ENCODE peak calls at places on chromosomes 4 and X, in nine cellular contexts. One of them, this sample, is unnamed.

GRCh38 chr4:101599620-101600019 is 190.9 kb upstream of the BANK1 start:
- DNase-seq in tibial nerve: no peak
- DNase-seq in amniotic epithelial cell: peak
- DNase-seq in nucleus accumbens: no peak
- DNase-seq in HFF-Myc: no peak
- DNase-seq in stimulated activated CD4-positive, alpha-beta T cell treated with anti-CD3 and anti-CD28 coated beads, Interleukin-2, amount 100 ng/mL, for 48 hours: no peak
- DNase-seq in stimulated activated CD8-positive, alpha-beta memory T cell treated with anti-CD3 and anti-CD28 coated beads, Interleukin-4, amount 100 ng/mL, for 48 hours: no peak
- DNase-seq in DMS 273 treated with DMSO at 0.1 percent for 48 hours: no peak
- DNase-seq in stomach: no peak
- DNase-seq in this sample: no peak

GRCh38 chrX:130082244-130083106 is 27.8 kb downstream of the ELF4 start:
- DNase-seq in amniotic epithelial cell: no peak
- DNase-seq in DMS 273 treated with DMSO at 0.1 percent for 48 hours: no peak
- DNase-seq in nucleus accumbens: no peak
- DNase-seq in tibial nerve: no peak
- DNase-seq in stimulated activated CD8-positive, alpha-beta memory T cell treated with anti-CD3 and anti-CD28 coated beads, Interleukin-4, amount 100 ng/mL, for 48 hours: peak
- DNase-seq in stimulated activated CD4-positive, alpha-beta T cell treated with anti-CD3 and anti-CD28 coated beads, Interleukin-2, amount 100 ng/mL, for 48 hours: peak
- DNase-seq in stomach: peak
- DNase-seq in HFF-Myc: no peak
- DNase-seq in this sample: no peak

GRCh38 chr4:12270546-12270945 is 841.9 kb upstream of the HS3ST1 start:
- DNase-seq in stimulated activated CD4-positive, alpha-beta T cell treated with anti-CD3 and anti-CD28 coated beads, Interleukin-2, amount 100 ng/mL, for 48 hours: no peak
- DNase-seq in DMS 273 treated with DMSO at 0.1 percent for 48 hours: no peak
- DNase-seq in amniotic epithelial cell: no peak
- DNase-seq in nucleus accumbens: no peak
- DNase-seq in stomach: no peak
- DNase-seq in tibial nerve: no peak
- DNase-seq in HFF-Myc: no peak
- DNase-seq in stimulated activated CD8-positive, alpha-beta memory T cell treated with anti-CD3 and anti-CD28 coated beads, Interleukin-4, amount 100 ng/mL, for 48 hours: no peak
- DNase-seq in this sample: peak

GRCh38 chr4:140609548-140610425 is 41.0 kb upstream of the UCP1 start:
- DNase-seq in amniotic epithelial cell: peak
- DNase-seq in HFF-Myc: peak
- DNase-seq in stimulated activated CD4-positive, alpha-beta T cell treated with anti-CD3 and anti-CD28 coated beads, Interleukin-2, amount 100 ng/mL, for 48 hours: no peak
- DNase-seq in stomach: no peak
- DNase-seq in stimulated activated CD8-positive, alpha-beta memory T cell treated with anti-CD3 and anti-CD28 coated beads, Interleukin-4, amount 100 ng/mL, for 48 hours: no peak
- DNase-seq in nucleus accumbens: no peak
- DNase-seq in DMS 273 treated with DMSO at 0.1 percent for 48 hours: peak
- DNase-seq in tibial nerve: no peak
- DNase-seq in this sample: peak

GRCh38 chrX:70030242-70030823 is 19.4 kb downstream of the AWAT2 start:
- DNase-seq in stimulated activated CD4-positive, alpha-beta T cell treated with anti-CD3 and anti-CD28 coated beads, Interleukin-2, amount 100 ng/mL, for 48 hours: peak
- DNase-seq in stimulated activated CD8-positive, alpha-beta memory T cell treated with anti-CD3 and anti-CD28 coated beads, Interleukin-4, amount 100 ng/mL, for 48 hours: peak
- DNase-seq in amniotic epithelial cell: peak
- DNase-seq in stomach: peak
- DNase-seq in DMS 273 treated with DMSO at 0.1 percent for 48 hours: peak
- DNase-seq in HFF-Myc: peak
- DNase-seq in tibial nerve: no peak
- DNase-seq in nucleus accumbens: peak
- DNase-seq in this sample: peak

GRCh38 chr4:183797041-183797444 is 108.1 kb upstream of the STOX2 start:
- DNase-seq in amniotic epithelial cell: no peak
- DNase-seq in tibial nerve: no peak
- DNase-seq in stomach: peak
- DNase-seq in HFF-Myc: no peak
- DNase-seq in nucleus accumbens: peak
- DNase-seq in stimulated activated CD8-positive, alpha-beta memory T cell treated with anti-CD3 and anti-CD28 coated beads, Interleukin-4, amount 100 ng/mL, for 48 hours: peak
- DNase-seq in DMS 273 treated with DMSO at 0.1 percent for 48 hours: no peak
- DNase-seq in stimulated activated CD4-positive, alpha-beta T cell treated with anti-CD3 and anti-CD28 coated beads, Interleukin-2, amount 100 ng/mL, for 48 hours: no peak
- DNase-seq in this sample: peak

GRCh38 chrX:45400380-45400779 is 199.7 kb upstream of the DIPK2B start:
- DNase-seq in DMS 273 treated with DMSO at 0.1 percent for 48 hours: no peak
- DNase-seq in nucleus accumbens: no peak
- DNase-seq in tibial nerve: no peak
- DNase-seq in stimulated activated CD4-positive, alpha-beta T cell treated with anti-CD3 and anti-CD28 coated beads, Interleukin-2, amount 100 ng/mL, for 48 hours: no peak
- DNase-seq in stimulated activated CD8-positive, alpha-beta memory T cell treated with anti-CD3 and anti-CD28 coated beads, Interleukin-4, amount 100 ng/mL, for 48 hours: no peak
- DNase-seq in amniotic epithelial cell: peak
- DNase-seq in HFF-Myc: peak
- DNase-seq in stomach: no peak
- DNase-seq in this sample: no peak

GRCh38 chr4:147831452-147832192 is 99.7 kb downstream of the ARHGAP10 start:
- DNase-seq in tibial nerve: peak
- DNase-seq in DMS 273 treated with DMSO at 0.1 percent for 48 hours: no peak
- DNase-seq in stimulated activated CD8-positive, alpha-beta memory T cell treated with anti-CD3 and anti-CD28 coated beads, Interleukin-4, amount 100 ng/mL, for 48 hours: no peak
- DNase-seq in stimulated activated CD4-positive, alpha-beta T cell treated with anti-CD3 and anti-CD28 coated beads, Interleukin-2, amount 100 ng/mL, for 48 hours: no peak
- DNase-seq in nucleus accumbens: no peak
- DNase-seq in amniotic epithelial cell: peak
- DNase-seq in HFF-Myc: peak
- DNase-seq in stomach: no peak
- DNase-seq in this sample: no peak

GRCh38 chr4:52051615-52052474 is 741 bp downstream of the SPATA18 start:
- DNase-seq in DMS 273 treated with DMSO at 0.1 percent for 48 hours: peak
- DNase-seq in HFF-Myc: peak
- DNase-seq in amniotic epithelial cell: peak
- DNase-seq in nucleus accumbens: no peak
- DNase-seq in tibial nerve: peak
- DNase-seq in stomach: peak
- DNase-seq in stimulated activated CD8-positive, alpha-beta memory T cell treated with anti-CD3 and anti-CD28 coated beads, Interleukin-4, amount 100 ng/mL, for 48 hours: peak
- DNase-seq in stimulated activated CD4-positive, alpha-beta T cell treated with anti-CD3 and anti-CD28 coated beads, Interleukin-2, amount 100 ng/mL, for 48 hours: no peak
- DNase-seq in this sample: peak

GRCh38 chrX:119063428-119063827 is 9.4 kb upstream of the CT47C1 start:
- DNase-seq in stimulated activated CD4-positive, alpha-beta T cell treated with anti-CD3 and anti-CD28 coated beads, Interleukin-2, amount 100 ng/mL, for 48 hours: no peak
- DNase-seq in HFF-Myc: no peak
- DNase-seq in stimulated activated CD8-positive, alpha-beta memory T cell treated with anti-CD3 and anti-CD28 coated beads, Interleukin-4, amount 100 ng/mL, for 48 hours: no peak
- DNase-seq in tibial nerve: no peak
- DNase-seq in stomach: no peak
- DNase-seq in DMS 273 treated with DMSO at 0.1 percent for 48 hours: no peak
- DNase-seq in amniotic epithelial cell: no peak
- DNase-seq in nucleus accumbens: no peak
- DNase-seq in this sample: no peak

GRCh38 chrX:329291-329910 is 10.8 kb upstream of the GTPBP6 start:
- DNase-seq in nucleus accumbens: no peak
- DNase-seq in stimulated activated CD8-positive, alpha-beta memory T cell treated with anti-CD3 and anti-CD28 coated beads, Interleukin-4, amount 100 ng/mL, for 48 hours: no peak
- DNase-seq in tibial nerve: no peak
- DNase-seq in stomach: no peak
- DNase-seq in HFF-Myc: no peak
- DNase-seq in stimulated activated CD4-positive, alpha-beta T cell treated with anti-CD3 and anti-CD28 coated beads, Interleukin-2, amount 100 ng/mL, for 48 hours: no peak
- DNase-seq in DMS 273 treated with DMSO at 0.1 percent for 48 hours: no peak
- DNase-seq in amniotic epithelial cell: no peak
- DNase-seq in this sample: no peak

GRCh38 chr4:124426279-124426678 is 286.3 kb downstream of the ANKRD50 start:
- DNase-seq in amniotic epithelial cell: no peak
- DNase-seq in DMS 273 treated with DMSO at 0.1 percent for 48 hours: no peak
- DNase-seq in nucleus accumbens: no peak
- DNase-seq in tibial nerve: no peak
- DNase-seq in stomach: no peak
- DNase-seq in stimulated activated CD8-positive, alpha-beta memory T cell treated with anti-CD3 and anti-CD28 coated beads, Interleukin-4, amount 100 ng/mL, for 48 hours: no peak
- DNase-seq in HFF-Myc: no peak
- DNase-seq in stimulated activated CD4-positive, alpha-beta T cell treated with anti-CD3 and anti-CD28 coated beads, Interleukin-2, amount 100 ng/mL, for 48 hours: no peak
- DNase-seq in this sample: no peak

GRCh38 chr4:85595796-85596559 is 121.0 kb downstream of the ARHGAP24 start:
- DNase-seq in nucleus accumbens: no peak
- DNase-seq in amniotic epithelial cell: peak
- DNase-seq in DMS 273 treated with DMSO at 0.1 percent for 48 hours: no peak
- DNase-seq in stimulated activated CD8-positive, alpha-beta memory T cell treated with anti-CD3 and anti-CD28 coated beads, Interleukin-4, amount 100 ng/mL, for 48 hours: no peak
- DNase-seq in stomach: no peak
- DNase-seq in stimulated activated CD4-positive, alpha-beta T cell treated with anti-CD3 and anti-CD28 coated beads, Interleukin-2, amount 100 ng/mL, for 48 hours: no peak
- DNase-seq in HFF-Myc: no peak
- DNase-seq in tibial nerve: no peak
- DNase-seq in this sample: no peak

GRCh38 chr4:182968917-182969650 is 51.9 kb upstream of the DCTD start:
- DNase-seq in tibial nerve: no peak
- DNase-seq in HFF-Myc: no peak
- DNase-seq in nucleus accumbens: no peak
- DNase-seq in amniotic epithelial cell: no peak
- DNase-seq in stimulated activated CD8-positive, alpha-beta memory T cell treated with anti-CD3 and anti-CD28 coated beads, Interleukin-4, amount 100 ng/mL, for 48 hours: no peak
- DNase-seq in stomach: no peak
- DNase-seq in DMS 273 treated with DMSO at 0.1 percent for 48 hours: no peak
- DNase-seq in stimulated activated CD4-positive, alpha-beta T cell treated with anti-CD3 and anti-CD28 coated beads, Interleukin-2, amount 100 ng/mL, for 48 hours: no peak
- DNase-seq in this sample: no peak

GRCh38 chr4:100497729-100498250 is 20.0 kb downstream of the EMCN start:
- DNase-seq in amniotic epithelial cell: no peak
- DNase-seq in HFF-Myc: no peak
- DNase-seq in tibial nerve: no peak
- DNase-seq in DMS 273 treated with DMSO at 0.1 percent for 48 hours: no peak
- DNase-seq in stimulated activated CD4-positive, alpha-beta T cell treated with anti-CD3 and anti-CD28 coated beads, Interleukin-2, amount 100 ng/mL, for 48 hours: no peak
- DNase-seq in nucleus accumbens: no peak
- DNase-seq in stimulated activated CD8-positive, alpha-beta memory T cell treated with anti-CD3 and anti-CD28 coated beads, Interleukin-4, amount 100 ng/mL, for 48 hours: no peak
- DNase-seq in stomach: no peak
- DNase-seq in this sample: no peak

GRCh38 chr4:8643986-8644385 is 51.4 kb downstream of the CPZ start:
- DNase-seq in HFF-Myc: no peak
- DNase-seq in amniotic epithelial cell: no peak
- DNase-seq in tibial nerve: no peak
- DNase-seq in DMS 273 treated with DMSO at 0.1 percent for 48 hours: no peak
- DNase-seq in stimulated activated CD8-positive, alpha-beta memory T cell treated with anti-CD3 and anti-CD28 coated beads, Interleukin-4, amount 100 ng/mL, for 48 hours: peak
- DNase-seq in stomach: peak
- DNase-seq in stimulated activated CD4-positive, alpha-beta T cell treated with anti-CD3 and anti-CD28 coated beads, Interleukin-2, amount 100 ng/mL, for 48 hours: no peak
- DNase-seq in nucleus accumbens: no peak
- DNase-seq in this sample: no peak

GRCh38 chrX:149638860-149639259 is 7.3 kb upstream of the TMEM185A start:
- DNase-seq in DMS 273 treated with DMSO at 0.1 percent for 48 hours: no peak
- DNase-seq in stomach: no peak
- DNase-seq in HFF-Myc: no peak
- DNase-seq in stimulated activated CD4-positive, alpha-beta T cell treated with anti-CD3 and anti-CD28 coated beads, Interleukin-2, amount 100 ng/mL, for 48 hours: no peak
- DNase-seq in tibial nerve: no peak
- DNase-seq in nucleus accumbens: no peak
- DNase-seq in amniotic epithelial cell: peak
- DNase-seq in stimulated activated CD8-positive, alpha-beta memory T cell treated with anti-CD3 and anti-CD28 coated beads, Interleukin-4, amount 100 ng/mL, for 48 hours: no peak
- DNase-seq in this sample: no peak

GRCh38 chr4:8350326-8350725 is 80.8 kb downstream of the HTRA3 start:
- DNase-seq in DMS 273 treated with DMSO at 0.1 percent for 48 hours: no peak
- DNase-seq in stimulated activated CD8-positive, alpha-beta memory T cell treated with anti-CD3 and anti-CD28 coated beads, Interleukin-4, amount 100 ng/mL, for 48 hours: no peak
- DNase-seq in stomach: peak
- DNase-seq in amniotic epithelial cell: no peak
- DNase-seq in nucleus accumbens: no peak
- DNase-seq in tibial nerve: no peak
- DNase-seq in HFF-Myc: no peak
- DNase-seq in stimulated activated CD4-positive, alpha-beta T cell treated with anti-CD3 and anti-CD28 coated beads, Interleukin-2, amount 100 ng/mL, for 48 hours: no peak
- DNase-seq in this sample: no peak

GRCh38 chr4:173522160-173522873 is 7.7 kb downstream of the HAND2 start:
- DNase-seq in amniotic epithelial cell: peak
- DNase-seq in stimulated activated CD8-positive, alpha-beta memory T cell treated with anti-CD3 and anti-CD28 coated beads, Interleukin-4, amount 100 ng/mL, for 48 hours: no peak
- DNase-seq in tibial nerve: peak
- DNase-seq in stomach: peak
- DNase-seq in stimulated activated CD4-positive, alpha-beta T cell treated with anti-CD3 and anti-CD28 coated beads, Interleukin-2, amount 100 ng/mL, for 48 hours: no peak
- DNase-seq in DMS 273 treated with DMSO at 0.1 percent for 48 hours: no peak
- DNase-seq in nucleus accumbens: no peak
- DNase-seq in HFF-Myc: peak
- DNase-seq in this sample: peak

GRCh38 chrX:108270280-108270679 is 167.9 kb downstream of the COL4A6 start:
- DNase-seq in stimulated activated CD8-positive, alpha-beta memory T cell treated with anti-CD3 and anti-CD28 coated beads, Interleukin-4, amount 100 ng/mL, for 48 hours: no peak
- DNase-seq in stomach: no peak
- DNase-seq in DMS 273 treated with DMSO at 0.1 percent for 48 hours: no peak
- DNase-seq in tibial nerve: no peak
- DNase-seq in stimulated activated CD4-positive, alpha-beta T cell treated with anti-CD3 and anti-CD28 coated beads, Interleukin-2, amount 100 ng/mL, for 48 hours: no peak
- DNase-seq in amniotic epithelial cell: no peak
- DNase-seq in HFF-Myc: no peak
- DNase-seq in nucleus accumbens: no peak
- DNase-seq in this sample: no peak

GRCh38 chr4:99378876-99379275 is 26.3 kb upstream of the ADH1C start:
- DNase-seq in amniotic epithelial cell: no peak
- DNase-seq in HFF-Myc: no peak
- DNase-seq in DMS 273 treated with DMSO at 0.1 percent for 48 hours: no peak
- DNase-seq in stomach: no peak
- DNase-seq in stimulated activated CD4-positive, alpha-beta T cell treated with anti-CD3 and anti-CD28 coated beads, Interleukin-2, amount 100 ng/mL, for 48 hours: no peak
- DNase-seq in nucleus accumbens: no peak
- DNase-seq in tibial nerve: no peak
- DNase-seq in stimulated activated CD8-positive, alpha-beta memory T cell treated with anti-CD3 and anti-CD28 coated beads, Interleukin-4, amount 100 ng/mL, for 48 hours: no peak
- DNase-seq in this sample: no peak

GRCh38 chrX:108132034-108132433 is 40.5 kb downstream of the ATG4A start:
- DNase-seq in stimulated activated CD4-positive, alpha-beta T cell treated with anti-CD3 and anti-CD28 coated beads, Interleukin-2, amount 100 ng/mL, for 48 hours: no peak
- DNase-seq in amniotic epithelial cell: no peak
- DNase-seq in DMS 273 treated with DMSO at 0.1 percent for 48 hours: no peak
- DNase-seq in stimulated activated CD8-positive, alpha-beta memory T cell treated with anti-CD3 and anti-CD28 coated beads, Interleukin-4, amount 100 ng/mL, for 48 hours: no peak
- DNase-seq in nucleus accumbens: no peak
- DNase-seq in HFF-Myc: no peak
- DNase-seq in tibial nerve: no peak
- DNase-seq in stomach: no peak
- DNase-seq in this sample: no peak

GRCh38 chrX:109347618-109348017 is 134.3 kb downstream of the GUCY2F start:
- DNase-seq in stomach: no peak
- DNase-seq in DMS 273 treated with DMSO at 0.1 percent for 48 hours: no peak
- DNase-seq in stimulated activated CD8-positive, alpha-beta memory T cell treated with anti-CD3 and anti-CD28 coated beads, Interleukin-4, amount 100 ng/mL, for 48 hours: no peak
- DNase-seq in HFF-Myc: peak
- DNase-seq in amniotic epithelial cell: peak
- DNase-seq in nucleus accumbens: no peak
- DNase-seq in tibial nerve: no peak
- DNase-seq in stimulated activated CD4-positive, alpha-beta T cell treated with anti-CD3 and anti-CD28 coated beads, Interleukin-2, amount 100 ng/mL, for 48 hours: no peak
- DNase-seq in this sample: no peak

GRCh38 chrX:54045563-54046228 is 1.4 kb upstream of the PHF8 start:
- DNase-seq in nucleus accumbens: no peak
- DNase-seq in stomach: no peak
- DNase-seq in stimulated activated CD4-positive, alpha-beta T cell treated with anti-CD3 and anti-CD28 coated beads, Interleukin-2, amount 100 ng/mL, for 48 hours: no peak
- DNase-seq in DMS 273 treated with DMSO at 0.1 percent for 48 hours: no peak
- DNase-seq in HFF-Myc: no peak
- DNase-seq in amniotic epithelial cell: no peak
- DNase-seq in tibial nerve: no peak
- DNase-seq in stimulated activated CD8-positive, alpha-beta memory T cell treated with anti-CD3 and anti-CD28 coated beads, Interleukin-4, amount 100 ng/mL, for 48 hours: no peak
- DNase-seq in this sample: no peak

GRCh38 chrX:49137492-49137891 is 14.0 kb upstream of the GPKOW start:
- DNase-seq in stimulated activated CD8-positive, alpha-beta memory T cell treated with anti-CD3 and anti-CD28 coated beads, Interleukin-4, amount 100 ng/mL, for 48 hours: no peak
- DNase-seq in tibial nerve: no peak
- DNase-seq in amniotic epithelial cell: no peak
- DNase-seq in DMS 273 treated with DMSO at 0.1 percent for 48 hours: no peak
- DNase-seq in nucleus accumbens: no peak
- DNase-seq in stimulated activated CD4-positive, alpha-beta T cell treated with anti-CD3 and anti-CD28 coated beads, Interleukin-2, amount 100 ng/mL, for 48 hours: no peak
- DNase-seq in HFF-Myc: no peak
- DNase-seq in stomach: no peak
- DNase-seq in this sample: no peak

GRCh38 chr4:168221298-168221697 is 97.3 kb downstream of the DDX60 start:
- DNase-seq in stimulated activated CD8-positive, alpha-beta memory T cell treated with anti-CD3 and anti-CD28 coated beads, Interleukin-4, amount 100 ng/mL, for 48 hours: no peak
- DNase-seq in tibial nerve: peak
- DNase-seq in DMS 273 treated with DMSO at 0.1 percent for 48 hours: no peak
- DNase-seq in nucleus accumbens: no peak
- DNase-seq in amniotic epithelial cell: peak
- DNase-seq in HFF-Myc: peak
- DNase-seq in stimulated activated CD4-positive, alpha-beta T cell treated with anti-CD3 and anti-CD28 coated beads, Interleukin-2, amount 100 ng/mL, for 48 hours: no peak
- DNase-seq in stomach: no peak
- DNase-seq in this sample: no peak

GRCh38 chrX:148380107-148380506 is 120.3 kb upstream of the AFF2 start:
- DNase-seq in nucleus accumbens: no peak
- DNase-seq in stomach: no peak
- DNase-seq in stimulated activated CD8-positive, alpha-beta memory T cell treated with anti-CD3 and anti-CD28 coated beads, Interleukin-4, amount 100 ng/mL, for 48 hours: no peak
- DNase-seq in DMS 273 treated with DMSO at 0.1 percent for 48 hours: no peak
- DNase-seq in HFF-Myc: no peak
- DNase-seq in stimulated activated CD4-positive, alpha-beta T cell treated with anti-CD3 and anti-CD28 coated beads, Interleukin-2, amount 100 ng/mL, for 48 hours: no peak
- DNase-seq in amniotic epithelial cell: no peak
- DNase-seq in tibial nerve: no peak
- DNase-seq in this sample: no peak

GRCh38 chr4:145879598-145879997 is 59.0 kb downstream of the ZNF827 start:
- DNase-seq in amniotic epithelial cell: peak
- DNase-seq in tibial nerve: no peak
- DNase-seq in stomach: no peak
- DNase-seq in HFF-Myc: no peak
- DNase-seq in stimulated activated CD4-positive, alpha-beta T cell treated with anti-CD3 and anti-CD28 coated beads, Interleukin-2, amount 100 ng/mL, for 48 hours: no peak
- DNase-seq in DMS 273 treated with DMSO at 0.1 percent for 48 hours: no peak
- DNase-seq in nucleus accumbens: no peak
- DNase-seq in stimulated activated CD8-positive, alpha-beta memory T cell treated with anti-CD3 and anti-CD28 coated beads, Interleukin-4, amount 100 ng/mL, for 48 hours: no peak
- DNase-seq in this sample: no peak

GRCh38 chr4:108620933-108621905 is 843 bp downstream of the RPL34 start:
- DNase-seq in HFF-Myc: no peak
- DNase-seq in amniotic epithelial cell: peak
- DNase-seq in stimulated activated CD4-positive, alpha-beta T cell treated with anti-CD3 and anti-CD28 coated beads, Interleukin-2, amount 100 ng/mL, for 48 hours: no peak
- DNase-seq in tibial nerve: no peak
- DNase-seq in stimulated activated CD8-positive, alpha-beta memory T cell treated with anti-CD3 and anti-CD28 coated beads, Interleukin-4, amount 100 ng/mL, for 48 hours: no peak
- DNase-seq in nucleus accumbens: no peak
- DNase-seq in stomach: no peak
- DNase-seq in DMS 273 treated with DMSO at 0.1 percent for 48 hours: peak
- DNase-seq in this sample: no peak

GRCh38 chrX:1486177-1486576 is 33.5 kb upstream of the ASMTL start:
- DNase-seq in HFF-Myc: no peak
- DNase-seq in stomach: no peak
- DNase-seq in stimulated activated CD8-positive, alpha-beta memory T cell treated with anti-CD3 and anti-CD28 coated beads, Interleukin-4, amount 100 ng/mL, for 48 hours: peak
- DNase-seq in amniotic epithelial cell: no peak
- DNase-seq in nucleus accumbens: no peak
- DNase-seq in stimulated activated CD4-positive, alpha-beta T cell treated with anti-CD3 and anti-CD28 coated beads, Interleukin-2, amount 100 ng/mL, for 48 hours: no peak
- DNase-seq in tibial nerve: no peak
- DNase-seq in DMS 273 treated with DMSO at 0.1 percent for 48 hours: no peak
- DNase-seq in this sample: no peak

This sample was measured in NCI-H1048.